ENCODE peak calls at places on chromosomes 2 and 18, in four cellular contexts. X, J, L and F are unnamed samples.

GRCh38 chr2:55883829-55884228 is 39.8 kb downstream of the EFEMP1 start:
- DNase-seq in X (no peak), J (no peak), L (no peak), F (no peak)

GRCh38 chr2:192035731-192036442 is 158.8 kb downstream of the TMEFF2 start:
- DNase-seq in X (no peak), J (no peak), L (peak), F (no peak)

GRCh38 chr2:66854304-66854703 is 419.4 kb downstream of the MEIS1 start:
- DNase-seq in X (no peak), J (no peak), L (no peak), F (no peak)

GRCh38 chr2:198098918-198099317 is 294.5 kb downstream of the PLCL1 start:
- DNase-seq in X (no peak), J (no peak), L (peak), F (peak)

GRCh38 chr18:3710712-3711269 is 260.8 kb downstream of the TGIF1 start:
- DNase-seq in X (no peak), J (no peak), L (peak), F (no peak)

GRCh38 chr2:219176818-219177593 is at the start of gene CNPPD1:
- DNase-seq in X (peak), J (peak), L (peak), F (peak)

GRCh38 chr18:46646468-46646867 is 10.6 kb downstream of the LOXHD1 start:
- DNase-seq in X (no peak), J (peak), L (no peak), F (no peak)

GRCh38 chr2:26562811-26563645 is 78.1 kb downstream of the CIB4 start:
- DNase-seq in X (no peak), J (peak), L (peak), F (no peak)

GRCh38 chr2:218465987-218466633 is 47.2 kb downstream of the VIL1 start:
- DNase-seq in X (no peak), J (no peak), L (peak), F (no peak)

GRCh38 chr2:144097440-144098225 is 422.3 kb downstream of the ZEB2 start:
- DNase-seq in X (no peak), J (no peak), L (no peak), F (no peak)

GRCh38 chr2:45343618-45344017 is 267.4 kb downstream of the SRBD1 start:
- DNase-seq in X (no peak), J (no peak), L (peak), F (no peak)